ENCODE peak calls at places on chromosome 10, in five cellular contexts. L is HCT116, E is testis, S is IMR-90, C is neural progenitor cell. I is an unnamed sample.

GRCh38 chr10:80382989-80383388 is 25.4 kb upstream of the PRXL2A start:
- DNase-seq in L (peak; percentile 49), E (peak; percentile 58), S (peak; percentile 11), C (peak; percentile 69), I (no peak)

GRCh38 chr10:30219977-30220751 is 128.9 kb downstream of the MTPAP start:
- DNase-seq in S (peak; percentile 51), C (peak; percentile 6), L (no peak), E (no peak), I (peak; percentile 43)

GRCh38 chr10:21424511-21424910 is 101.0 kb downstream of the SKIDA1 start:
- DNase-seq in L (no peak), C (no peak), S (peak; percentile 61), E (no peak), I (no peak)

GRCh38 chr10:55091691-55092328 is 290.8 kb upstream of the PCDH15 start:
- DNase-seq in E (no peak), C (peak; percentile 22), S (peak; percentile 1), L (no peak), I (no peak)

GRCh38 chr10:79113827-79114226 is 45.1 kb downstream of the ZMIZ1 start:
- DNase-seq in E (no peak), S (no peak), C (peak; percentile 38), L (no peak), I (no peak)

GRCh38 chr10:103281753-103282152 is 4.8 kb downstream of the INA start:
- DNase-seq in L (no peak), E (peak; percentile 53), S (peak; percentile 43), C (peak; percentile 95), I (no peak)

GRCh38 chr10:43411536-43411935 is 2.5 kb upstream of the HNRNPF start:
- DNase-seq in L (no peak), S (no peak), C (no peak), E (no peak), I (no peak)

GRCh38 chr10:124997791-124998623 is 56.1 kb downstream of the ZRANB1 start:
- DNase-seq in E (peak; percentile 21), S (no peak), L (no peak), C (no peak), I (no peak)

GRCh38 chr10:91565241-91565640 is 67.6 kb downstream of the PPP1R3C start:
- DNase-seq in E (no peak), L (no peak), S (no peak), C (no peak), I (no peak)

GRCh38 chr10:91613411-91614253 is 19.2 kb downstream of the PPP1R3C start:
- DNase-seq in S (peak; percentile 98), L (peak; percentile 51), E (no peak), C (no peak), I (no peak)

GRCh38 chr10:70666960-70667798 is 5.1 kb upstream of the ADAMTS14 start:
- DNase-seq in S (no peak), C (no peak), L (no peak), E (no peak), I (no peak)

GRCh38 chr10:26746111-26746510 is 48.6 kb downstream of the PDSS1 start:
- DNase-seq in E (no peak), C (no peak), L (no peak), S (no peak), I (no peak)

GRCh38 chr10:43264987-43265798 is 1.7 kb downstream of the RASGEF1A start:
- DNase-seq in S (no peak), E (no peak), C (no peak), L (no peak), I (no peak)

GRCh38 chr10:72016608-72017310 is 52.6 kb downstream of the CHST3 start:
- DNase-seq in L (no peak), C (no peak), S (no peak), E (no peak), I (no peak)

GRCh38 chr10:91335147-91335546 is 75.0 kb upstream of the HECTD2 start:
- DNase-seq in L (peak; percentile 22), S (no peak), E (no peak), C (no peak), I (no peak)

GRCh38 chr10:8146650-8147049 is 92.2 kb downstream of the GATA3 start:
- DNase-seq in E (no peak), S (no peak), L (peak; percentile 6), C (no peak), I (no peak)

GRCh38 chr10:80670774-80671173 is 133.1 kb downstream of the SH2D4B start:
- DNase-seq in C (no peak), L (no peak), S (no peak), E (no peak), I (no peak)

GRCh38 chr10:76868088-76868949 is 769.3 kb downstream of the KCNMA1 start:
- DNase-seq in S (no peak), C (no peak), L (no peak), E (no peak), I (no peak)

GRCh38 chr10:100826983-100827818 is 81.8 kb downstream of the PAX2 start:
- DNase-seq in L (peak; percentile 56), E (peak; percentile 55), S (no peak), C (peak; percentile 78), I (peak; percentile 28)

GRCh38 chr10:71580415-71580814 is 139.2 kb downstream of the C10orf105 start:
- DNase-seq in C (no peak), S (no peak), E (no peak), L (no peak), I (no peak)

GRCh38 chr10:16943301-16944080 is 126.3 kb upstream of the RSU1 start:
- DNase-seq in L (no peak), C (no peak), S (no peak), E (no peak), I (no peak)

GRCh38 chr10:95406651-95407280 is 116.0 kb upstream of the PDLIM1 start:
- DNase-seq in S (no peak), L (no peak), C (no peak), E (peak; percentile 73), I (no peak)

GRCh38 chr10:86861351-86861750 is 96.1 kb downstream of the MMRN2 start:
- DNase-seq in L (no peak), C (no peak), E (no peak), S (no peak), I (no peak)

GRCh38 chr10:61750943-61751471 is 88.3 kb downstream of the CABCOCO1 start:
- DNase-seq in L (peak; percentile 64), C (peak; percentile 68), S (peak; percentile 69), E (peak; percentile 83), I (peak; percentile 73)

GRCh38 chr10:119211176-119211575 is 3.8 kb downstream of the GRK5 start:
- DNase-seq in C (no peak), S (peak; percentile 90), L (no peak), E (no peak), I (no peak)

GRCh38 chr10:69362471-69362954 is 54.2 kb downstream of the TACR2 start:
- DNase-seq in S (peak; percentile 90), E (no peak), C (no peak), L (no peak), I (peak; percentile 66)

GRCh38 chr10:34156781-34157425 is 658.2 kb downstream of the PARD3 start:
- DNase-seq in C (no peak), L (no peak), E (no peak), S (peak; percentile 67), I (no peak)

GRCh38 chr10:26085549-26085948 is 131.0 kb upstream of the GAD2 start:
- DNase-seq in S (no peak), E (no peak), L (no peak), C (peak; percentile 29), I (no peak)

GRCh38 chr10:77546048-77546447 is 91.6 kb downstream of the KCNMA1 start:
- DNase-seq in L (no peak), S (no peak), E (no peak), C (no peak), I (no peak)

GRCh38 chr10:26697922-26698608 is 564 bp downstream of the PDSS1 start:
- DNase-seq in L (no peak), E (no peak), C (peak; percentile 10), S (no peak), I (no peak)

GRCh38 chr10:620417-620816 is 69.1 kb downstream of the DIP2C start:
- DNase-seq in C (no peak), E (no peak), S (no peak), L (no peak), I (no peak)
- H3K4me1 ChIP-seq in C (peaks cover 36% of the 10 kb centered on the region), E (peaks cover 21% of the 10 kb centered on the region), S (peaks cover 42% of the 10 kb centered on the region), L (peaks cover 6% of the 10 kb centered on the region), I (peaks cover 19% of the 10 kb centered on the region)

GRCh38 chr10:37442882-37443281 is 317.5 kb downstream of the ANKRD30A start:
- DNase-seq in L (no peak), C (no peak), S (no peak), E (no peak), I (no peak)

DNA sequence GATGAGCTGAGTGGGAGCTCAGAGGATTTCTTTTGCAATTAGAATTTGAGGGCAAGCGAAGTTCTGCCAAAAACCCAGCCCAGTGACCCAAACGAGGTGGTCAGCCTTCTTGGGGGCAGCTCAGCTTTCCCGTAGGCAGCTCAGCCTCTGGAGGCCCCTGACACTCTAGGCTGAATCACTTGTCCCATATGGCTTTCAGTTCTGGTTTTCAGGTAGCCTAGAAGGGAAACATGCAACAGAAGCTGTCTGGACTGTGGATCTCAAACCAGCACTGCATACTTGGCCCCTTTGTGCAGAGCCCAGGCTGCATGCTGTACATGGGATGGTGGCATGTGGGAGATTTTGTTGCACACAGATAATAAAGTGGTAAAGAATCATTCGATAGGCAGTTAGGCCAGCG is 322.8 kb downstream of the ANKRD30A start:
- DNase-seq in S (no peak), L (no peak), C (no peak), E (no peak), I (no peak)
- H3K9me3 ChIP-seq in S (peaks cover 11% of the 10 kb centered on the region), L (peaks cover 6% of the 10 kb centered on the region), C (no peaks in the 10 kb centered on the region), E (no peaks in the 10 kb centered on the region), I (no peaks in the 10 kb centered on the region)

GRCh38 chr10:75122505-75122904 is 11.0 kb downstream of the SAMD8 start:
- DNase-seq in S (no peak), L (no peak), C (no peak), E (no peak), I (no peak)
- H3K4me1 ChIP-seq in S (peaks cover 12% of the 10 kb centered on the region), L (peaks cover 10% of the 10 kb centered on the region), C (no peaks in the 10 kb centered on the region), E (peaks cover 18% of the 10 kb centered on the region), I (peaks cover 17% of the 10 kb centered on the region)

GRCh38 chr10:133456041-133456951 is 2.6 kb downstream of the SCART1 start:
- DNase-seq in E (no peak), S (no peak), L (no peak), C (no peak), I (peak; percentile 27)

GRCh38 chr10:133455611-133456031 is 1.9 kb downstream of the SCART1 start:
- DNase-seq in E (no peak), L (no peak), C (no peak), S (no peak), I (no peak)

GRCh38 chr10:133458021-133458709 is 4.4 kb downstream of the SCART1 start:
- DNase-seq in E (no peak), C (no peak), S (no peak), L (no peak), I (peak; percentile 26)

GRCh38 chr10:133458710-133459453 is 5.1 kb downstream of the SCART1 start:
- DNase-seq in E (no peak), C (no peak), S (peak; percentile 8), L (no peak), I (peak; percentile 22)

DNA sequence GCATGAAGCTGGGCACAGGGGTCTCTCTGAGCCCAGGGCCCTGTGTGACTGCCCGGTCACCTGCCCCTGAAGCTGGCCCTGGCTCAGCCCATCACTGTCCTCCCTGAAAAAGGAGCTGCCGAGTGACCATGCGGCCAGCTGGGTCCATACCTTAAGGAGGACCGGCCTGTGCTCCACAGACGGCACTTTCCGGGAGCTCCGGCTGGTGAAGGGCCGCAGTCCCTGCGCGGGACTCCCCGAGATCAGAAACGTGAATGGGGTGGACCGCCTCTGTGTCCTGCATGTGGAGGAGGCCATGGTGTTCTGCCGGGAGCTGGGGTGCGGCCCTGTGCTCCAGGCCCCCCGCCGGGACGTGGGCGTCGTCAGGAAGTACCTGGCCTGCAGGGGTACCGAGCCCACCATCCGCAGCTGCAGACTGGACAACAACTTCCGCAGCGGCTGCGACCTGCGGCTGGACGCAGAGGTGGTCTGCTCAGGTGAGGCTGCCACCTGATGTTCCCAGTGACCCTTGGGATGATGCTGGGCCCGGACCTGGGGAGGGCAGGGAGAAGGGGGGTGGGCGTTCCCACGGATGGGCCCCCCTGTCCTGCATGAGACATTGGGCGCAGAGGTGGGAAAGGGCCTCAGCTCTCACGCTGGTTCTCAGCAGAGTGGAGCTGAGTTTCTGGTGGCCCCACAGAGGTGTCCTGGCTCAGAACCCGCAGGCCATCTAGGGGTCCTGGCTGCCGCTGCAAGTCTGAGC is 3.5 kb downstream of the SCART1 start:
- DNase-seq in E (no peak), S (no peak), L (no peak), C (no peak), I (peak; percentile 24)
- H3K9me3 ChIP-seq in E (no peaks in the 10 kb centered on the region), S (no peaks in the 10 kb centered on the region), L (no peaks in the 10 kb centered on the region), C (no peaks in the 10 kb centered on the region), I (no peaks in the 10 kb centered on the region)

I was measured in lung.